ENCODE peak calls at places on chromosomes 5 and 9, in four cellular contexts. R is activated CD4-positive, alpha-beta T cell treated with anti-CD3 and anti-CD28 coated beads, Interleukin-2, amount 10 ng/mL, durations not matched to agents 7 days and 5 days; I is AG08395; F is astrocyte of the spinal cord. V is an unnamed sample.

GRCh38 chr9:131446276-131446675 is 52.4 kb downstream of the PRRC2B start:
- DNase-seq in R (no peak), I (no peak), F (no peak), V (no peak)

GRCh38 chr5:124743534-124744169 is 2.8 kb downstream of the ZNF608 start:
- DNase-seq in R (no peak), I (no peak), F (peak; percentile 39), V (no peak)

GRCh38 chr9:6355728-6356127 is 27.6 kb downstream of the TPD52L3 start:
- DNase-seq in F (peak; percentile 69), R (no peak), I (peak; percentile 54), V (peak; percentile 54)

GRCh38 chr9:129040113-129040643 is 3.8 kb downstream of the MIGA2 start:
- DNase-seq in I (no peak), F (no peak), R (no peak), V (no peak)

GRCh38 chr5:142275496-142275895 is 49.3 kb downstream of the SPRY4 start:
- DNase-seq in F (no peak), I (no peak), R (no peak), V (no peak)

GRCh38 chr9:81455417-81455816 is 233.9 kb downstream of the TLE1 start:
- DNase-seq in I (no peak), F (peak; percentile 14), R (no peak), V (peak; percentile 5)

GRCh38 chr9:124684140-124684539 is 87.0 kb downstream of the NR6A1 start:
- DNase-seq in F (no peak), R (no peak), I (no peak), V (no peak)

GRCh38 chr5:180592176-180592575 is 877 bp upstream of the SCGB3A1 start:
- DNase-seq in R (no peak), I (no peak), F (no peak), V (no peak)

V was measured in AG10803.